ENCODE peak calls at places on chromosomes 6 and 20, in ten cellular contexts. One of them, this sample, is unnamed. For H3K9me3 and H3K4me1, the result is how much of the 10 kb centered on the place peaks cover.

GRCh38 chr6:88120635-88121034 is 45.5 kb downstream of the CNR1 start:
- DNase-seq in cardiac muscle cell: no peak
- DNase-seq in mesenchymal stem cell: no peak
- DNase-seq in GM12878: no peak
- DNase-seq in IMR-90: no peak
- DNase-seq in heart right ventricle: no peak
- DNase-seq in lung: no peak
- DNase-seq in upper lobe of right lung: no peak
- DNase-seq in CD8-positive, alpha-beta T cell: no peak
- DNase-seq in lower lobe of right lung: no peak
- DNase-seq in this sample: no peak

GRCh38 chr6:94751641-94752329 is 825.5 kb upstream of the MANEA start:
- DNase-seq in cardiac muscle cell: no peak
- DNase-seq in mesenchymal stem cell: peak
- DNase-seq in GM12878: peak
- DNase-seq in IMR-90: no peak
- DNase-seq in heart right ventricle: no peak
- DNase-seq in lung: no peak
- DNase-seq in upper lobe of right lung: no peak
- DNase-seq in CD8-positive, alpha-beta T cell: no peak
- DNase-seq in lower lobe of right lung: no peak
- DNase-seq in this sample: no peak

GRCh38 chr20:19995220-19995863 is 21.8 kb upstream of the NAA20 start:
- DNase-seq in cardiac muscle cell: peak
- DNase-seq in mesenchymal stem cell: peak
- DNase-seq in GM12878: no peak
- DNase-seq in IMR-90: peak
- DNase-seq in heart right ventricle: peak
- DNase-seq in lung: no peak
- DNase-seq in upper lobe of right lung: no peak
- DNase-seq in CD8-positive, alpha-beta T cell: no peak
- DNase-seq in lower lobe of right lung: no peak
- DNase-seq in this sample: no peak

GRCh38 chr6:169146536-169146935 is 107.1 kb downstream of the THBS2 start:
- DNase-seq in cardiac muscle cell: no peak
- DNase-seq in mesenchymal stem cell: no peak
- DNase-seq in GM12878: no peak
- DNase-seq in IMR-90: no peak
- DNase-seq in heart right ventricle: no peak
- DNase-seq in lung: no peak
- DNase-seq in upper lobe of right lung: no peak
- DNase-seq in CD8-positive, alpha-beta T cell: no peak
- DNase-seq in lower lobe of right lung: no peak
- DNase-seq in this sample: no peak

GRCh38 chr6:25173232-25173631 is 105.9 kb upstream of the CARMIL1 start:
- DNase-seq in cardiac muscle cell: no peak
- DNase-seq in mesenchymal stem cell: peak
- DNase-seq in GM12878: no peak
- DNase-seq in IMR-90: peak
- DNase-seq in heart right ventricle: no peak
- DNase-seq in lung: no peak
- DNase-seq in upper lobe of right lung: no peak
- DNase-seq in CD8-positive, alpha-beta T cell: no peak
- DNase-seq in lower lobe of right lung: no peak
- DNase-seq in this sample: no peak

GRCh38 chr6:72911463-72912153 is 289.7 kb downstream of the KCNQ5 start:
- DNase-seq in cardiac muscle cell: no peak
- DNase-seq in mesenchymal stem cell: no peak
- DNase-seq in GM12878: no peak
- DNase-seq in IMR-90: peak
- DNase-seq in heart right ventricle: no peak
- DNase-seq in lung: no peak
- DNase-seq in upper lobe of right lung: no peak
- DNase-seq in CD8-positive, alpha-beta T cell: no peak
- DNase-seq in lower lobe of right lung: no peak
- DNase-seq in this sample: no peak

GRCh38 chr6:38933426-38933825 is 115.2 kb upstream of the GLP1R start:
- DNase-seq in cardiac muscle cell: no peak
- DNase-seq in mesenchymal stem cell: peak
- DNase-seq in GM12878: no peak
- DNase-seq in IMR-90: peak
- DNase-seq in heart right ventricle: no peak
- DNase-seq in lung: no peak
- DNase-seq in upper lobe of right lung: no peak
- DNase-seq in CD8-positive, alpha-beta T cell: no peak
- DNase-seq in lower lobe of right lung: no peak
- DNase-seq in this sample: no peak

GRCh38 chr20:50372770-50373088 is 137.5 kb upstream of the PTPN1 start:
- DNase-seq in cardiac muscle cell: no peak
- DNase-seq in mesenchymal stem cell: no peak
- DNase-seq in GM12878: no peak
- DNase-seq in IMR-90: peak
- DNase-seq in heart right ventricle: no peak
- DNase-seq in lung: no peak
- DNase-seq in upper lobe of right lung: no peak
- DNase-seq in CD8-positive, alpha-beta T cell: no peak
- DNase-seq in lower lobe of right lung: no peak
- DNase-seq in this sample: no peak

GRCh38 chr20:28562510-28562898 is 2695.0 kb upstream of the DEFB115 start:
- DNase-seq in cardiac muscle cell: no peak
- DNase-seq in mesenchymal stem cell: peak
- DNase-seq in GM12878: no peak
- DNase-seq in IMR-90: peak
- DNase-seq in heart right ventricle: no peak
- DNase-seq in lung: no peak
- DNase-seq in upper lobe of right lung: no peak
- DNase-seq in CD8-positive, alpha-beta T cell: no peak
- DNase-seq in lower lobe of right lung: no peak
- DNase-seq in this sample: no peak

GRCh38 chr6:84135291-84135690 is 92.2 kb downstream of the CEP162 start:
- DNase-seq in cardiac muscle cell: no peak
- DNase-seq in mesenchymal stem cell: no peak
- DNase-seq in GM12878: no peak
- DNase-seq in IMR-90: no peak
- DNase-seq in heart right ventricle: no peak
- DNase-seq in lung: no peak
- DNase-seq in upper lobe of right lung: no peak
- DNase-seq in CD8-positive, alpha-beta T cell: no peak
- DNase-seq in lower lobe of right lung: no peak
- DNase-seq in this sample: no peak

GRCh38 chr6:21305827-21306469 is 287.6 kb upstream of the SOX4 start:
- DNase-seq in cardiac muscle cell: no peak
- DNase-seq in mesenchymal stem cell: peak
- DNase-seq in GM12878: no peak
- DNase-seq in IMR-90: peak
- DNase-seq in heart right ventricle: no peak
- DNase-seq in lung: no peak
- DNase-seq in upper lobe of right lung: no peak
- DNase-seq in CD8-positive, alpha-beta T cell: no peak
- DNase-seq in lower lobe of right lung: no peak
- DNase-seq in this sample: no peak

GRCh38 chr20:57986776-57987175 is 241.7 kb downstream of the ANKRD60 start:
- DNase-seq in cardiac muscle cell: no peak
- DNase-seq in mesenchymal stem cell: no peak
- DNase-seq in GM12878: no peak
- DNase-seq in IMR-90: no peak
- DNase-seq in heart right ventricle: no peak
- DNase-seq in lung: no peak
- DNase-seq in upper lobe of right lung: no peak
- DNase-seq in CD8-positive, alpha-beta T cell: no peak
- DNase-seq in lower lobe of right lung: no peak
- DNase-seq in this sample: no peak

GRCh38 chr6:131575834-131576478 is 2.9 kb downstream of the ARG1 start:
- DNase-seq in cardiac muscle cell: no peak
- DNase-seq in mesenchymal stem cell: no peak
- DNase-seq in GM12878: no peak
- DNase-seq in IMR-90: no peak
- DNase-seq in heart right ventricle: no peak
- DNase-seq in lung: no peak
- DNase-seq in upper lobe of right lung: no peak
- DNase-seq in CD8-positive, alpha-beta T cell: no peak
- DNase-seq in lower lobe of right lung: no peak
- DNase-seq in this sample: no peak

GRCh38 chr6:39599341-39599740 is 125.9 kb downstream of the KIF6 start:
- DNase-seq in cardiac muscle cell: no peak
- DNase-seq in mesenchymal stem cell: peak
- DNase-seq in GM12878: no peak
- DNase-seq in IMR-90: no peak
- DNase-seq in heart right ventricle: no peak
- DNase-seq in lung: no peak
- DNase-seq in upper lobe of right lung: no peak
- DNase-seq in CD8-positive, alpha-beta T cell: no peak
- DNase-seq in lower lobe of right lung: no peak
- DNase-seq in this sample: no peak

GRCh38 chr6:49326337-49326736 is 136.7 kb downstream of the MMUT start:
- DNase-seq in cardiac muscle cell: no peak
- DNase-seq in mesenchymal stem cell: peak
- DNase-seq in GM12878: no peak
- DNase-seq in IMR-90: peak
- DNase-seq in heart right ventricle: no peak
- DNase-seq in lung: no peak
- DNase-seq in upper lobe of right lung: no peak
- DNase-seq in CD8-positive, alpha-beta T cell: no peak
- DNase-seq in lower lobe of right lung: no peak
- DNase-seq in this sample: no peak

GRCh38 chr20:46051556-46052323 is 22.7 kb downstream of the SLC12A5 start:
- DNase-seq in cardiac muscle cell: no peak
- DNase-seq in mesenchymal stem cell: no peak
- DNase-seq in GM12878: no peak
- DNase-seq in IMR-90: peak
- DNase-seq in heart right ventricle: no peak
- DNase-seq in lung: no peak
- DNase-seq in upper lobe of right lung: no peak
- DNase-seq in CD8-positive, alpha-beta T cell: no peak
- DNase-seq in lower lobe of right lung: no peak
- DNase-seq in this sample: no peak

GRCh38 chr6:150143521-150144293 is 863 bp downstream of the PPP1R14C start:
- DNase-seq in cardiac muscle cell: peak
- DNase-seq in mesenchymal stem cell: no peak
- DNase-seq in GM12878: no peak
- DNase-seq in IMR-90: no peak
- DNase-seq in heart right ventricle: peak
- DNase-seq in lung: no peak
- DNase-seq in upper lobe of right lung: peak
- DNase-seq in CD8-positive, alpha-beta T cell: no peak
- DNase-seq in lower lobe of right lung: peak
- DNase-seq in this sample: no peak

DNA sequence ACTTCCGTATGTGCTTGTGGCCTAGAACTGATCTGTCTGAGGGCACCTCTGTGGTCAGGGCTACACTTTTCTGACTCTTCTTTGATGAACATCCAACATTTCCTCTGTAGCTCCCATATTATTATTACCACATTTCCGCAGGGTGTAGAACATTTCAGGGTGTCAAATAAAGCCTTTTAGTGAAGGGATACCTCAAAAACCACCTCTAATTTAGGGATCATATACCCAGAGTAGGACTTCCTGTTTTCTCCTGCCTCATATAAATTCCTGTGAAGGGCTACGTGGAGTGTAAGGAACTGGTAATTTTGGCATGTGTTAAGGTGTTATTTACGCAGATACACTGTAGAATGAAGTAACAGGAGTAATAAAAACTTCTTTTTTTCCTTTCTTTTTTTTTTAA is 5.5 kb upstream of the MUC22 start:
- DNase-seq in cardiac muscle cell: no peak
- DNase-seq in mesenchymal stem cell: no peak
- DNase-seq in GM12878: no peak
- DNase-seq in IMR-90: no peak
- DNase-seq in heart right ventricle: no peak
- DNase-seq in lung: no peak
- DNase-seq in upper lobe of right lung: no peak
- DNase-seq in CD8-positive, alpha-beta T cell: no peak
- DNase-seq in lower lobe of right lung: no peak
- DNase-seq in this sample: no peak
- H3K27ac ChIP-seq in cardiac muscle cell: no peak
- H3K27ac ChIP-seq in mesenchymal stem cell: no peak
- H3K27ac ChIP-seq in GM12878: no peak
- H3K27ac ChIP-seq in IMR-90: no peak
- H3K27ac ChIP-seq in heart right ventricle: peak
- H3K27ac ChIP-seq in lung: peak
- H3K27ac ChIP-seq in upper lobe of right lung: peak
- H3K27ac ChIP-seq in CD8-positive, alpha-beta T cell: no peak
- H3K27ac ChIP-seq in lower lobe of right lung: peak
- H3K27ac ChIP-seq in this sample: no peak

GRCh38 chr6:151881231-151881630 is 73.7 kb downstream of the ESR1 start:
- DNase-seq in cardiac muscle cell: no peak
- DNase-seq in mesenchymal stem cell: no peak
- DNase-seq in GM12878: no peak
- DNase-seq in IMR-90: no peak
- DNase-seq in heart right ventricle: no peak
- DNase-seq in lung: no peak
- DNase-seq in upper lobe of right lung: no peak
- DNase-seq in CD8-positive, alpha-beta T cell: no peak
- DNase-seq in lower lobe of right lung: no peak
- DNase-seq in this sample: no peak
- H3K9me3 ChIP-seq in cardiac muscle cell: under half
- H3K9me3 ChIP-seq in mesenchymal stem cell: under half
- H3K9me3 ChIP-seq in GM12878: under half
- H3K9me3 ChIP-seq in IMR-90: under half
- H3K9me3 ChIP-seq in heart right ventricle: under half
- H3K9me3 ChIP-seq in lung: under half
- H3K9me3 ChIP-seq in upper lobe of right lung: under half
- H3K9me3 ChIP-seq in CD8-positive, alpha-beta T cell: under half
- H3K9me3 ChIP-seq in lower lobe of right lung: under half
- H3K9me3 ChIP-seq in this sample: under half

DNA sequence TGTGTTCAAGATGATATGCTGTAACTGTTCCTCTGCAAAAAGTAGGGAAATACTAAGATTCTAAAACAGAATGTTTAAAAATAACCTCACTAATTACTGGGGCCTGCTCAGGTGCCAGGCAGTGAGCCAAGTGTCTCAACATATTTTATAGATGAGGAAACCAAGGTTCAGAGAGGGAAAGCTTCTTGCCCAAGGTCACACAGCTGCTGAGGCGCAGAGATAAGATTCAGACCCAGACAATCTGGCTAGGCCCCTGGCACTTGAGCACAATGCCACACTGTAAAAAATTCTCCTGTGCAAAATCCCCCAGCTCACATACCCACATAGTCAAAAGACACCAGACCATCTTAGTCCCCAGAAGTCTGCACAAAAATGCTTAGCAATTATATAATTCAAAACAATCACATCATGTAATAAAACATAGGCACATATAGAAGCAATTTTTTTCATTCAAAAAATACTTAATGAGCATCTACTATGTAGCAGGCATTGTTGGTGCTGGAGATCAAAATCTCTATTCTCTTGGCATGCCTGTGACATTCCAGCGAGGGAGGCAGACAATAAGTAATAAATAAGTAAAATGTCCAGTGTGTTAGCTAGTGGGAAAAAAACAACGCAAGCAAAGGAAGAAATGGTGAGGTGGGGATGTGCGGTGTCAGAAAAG is 10.3 kb downstream of the PREX1 start:
- DNase-seq in cardiac muscle cell: no peak
- DNase-seq in mesenchymal stem cell: no peak
- DNase-seq in GM12878: no peak
- DNase-seq in IMR-90: no peak
- DNase-seq in heart right ventricle: no peak
- DNase-seq in lung: no peak
- DNase-seq in upper lobe of right lung: no peak
- DNase-seq in CD8-positive, alpha-beta T cell: no peak
- DNase-seq in lower lobe of right lung: no peak
- DNase-seq in this sample: no peak
- H3K4me1 ChIP-seq in cardiac muscle cell: under half
- H3K4me1 ChIP-seq in mesenchymal stem cell: under half
- H3K4me1 ChIP-seq in GM12878: half or more
- H3K4me1 ChIP-seq in IMR-90: under half
- H3K4me1 ChIP-seq in heart right ventricle: under half
- H3K4me1 ChIP-seq in lung: under half
- H3K4me1 ChIP-seq in upper lobe of right lung: half or more
- H3K4me1 ChIP-seq in CD8-positive, alpha-beta T cell: half or more
- H3K4me1 ChIP-seq in lower lobe of right lung: half or more
- H3K4me1 ChIP-seq in this sample: under half

GRCh38 chr6:7894272-7895124 is 16.1 kb downstream of the TXNDC5 start:
- DNase-seq in cardiac muscle cell: no peak
- DNase-seq in mesenchymal stem cell: no peak
- DNase-seq in GM12878: no peak
- DNase-seq in IMR-90: no peak
- DNase-seq in heart right ventricle: no peak
- DNase-seq in lung: no peak
- DNase-seq in upper lobe of right lung: no peak
- DNase-seq in CD8-positive, alpha-beta T cell: no peak
- DNase-seq in lower lobe of right lung: no peak
- DNase-seq in this sample: no peak
- H3K27ac ChIP-seq in cardiac muscle cell: no peak
- H3K27ac ChIP-seq in mesenchymal stem cell: no peak
- H3K27ac ChIP-seq in GM12878: no peak
- H3K27ac ChIP-seq in IMR-90: no peak
- H3K27ac ChIP-seq in heart right ventricle: no peak
- H3K27ac ChIP-seq in lung: no peak
- H3K27ac ChIP-seq in upper lobe of right lung: no peak
- H3K27ac ChIP-seq in CD8-positive, alpha-beta T cell: no peak
- H3K27ac ChIP-seq in lower lobe of right lung: no peak
- H3K27ac ChIP-seq in this sample: no peak